ENCODE peak calls at places on chromosome 6, in eight cellular contexts. S is GM04504; Z is brain microvascular endothelial cell; N is iPS-NIHi11; X is left cardiac atrium; P is activated CD4-positive, alpha-beta T cell treated with anti-CD3 and anti-CD28 coated beads for 36 hours; J is activated naive CD4-positive, alpha-beta T cell; K is NCI-H446. R is an unnamed sample.

GRCh38 chr6:62614442-62614841 is 328.4 kb upstream of the KHDRBS2 start:
- DNase-seq in S (no peak), Z (no peak), N (no peak), X (no peak), P (no peak), J (no peak), K (no peak), R (no peak)

GRCh38 chr6:17705428-17705777 is 1.3 kb downstream of the NUP153 start:
- DNase-seq in S (peak; percentile 57), Z (peak; percentile 70), N (peak; percentile 56), X (peak; percentile 30), P (no peak), J (no peak), K (peak; percentile 25), R (peak; percentile 87)

GRCh38 chr6:144782634-144783033 is 497.5 kb downstream of the UTRN start:
- DNase-seq in S (no peak), Z (no peak), N (no peak), X (no peak), P (peak; percentile 28), J (no peak), K (no peak), R (no peak)

GRCh38 chr6:145763742-145764141 is 28.4 kb upstream of the EPM2A start:
- DNase-seq in S (no peak), Z (no peak), N (no peak), X (no peak), P (no peak), J (no peak), K (no peak), R (no peak)

GRCh38 chr6:14470697-14471096 is 353.1 kb downstream of the CD83 start:
- DNase-seq in S (no peak), Z (no peak), N (no peak), X (no peak), P (no peak), J (no peak), K (no peak), R (no peak)

GRCh38 chr6:118724211-118724610 is 72.8 kb upstream of the CEP85L start:
- DNase-seq in S (no peak), Z (no peak), N (no peak), X (no peak), P (no peak), J (no peak), K (no peak), R (no peak)

GRCh38 chr6:91804981-91805380 is 1218.1 kb upstream of the MAP3K7 start:
- DNase-seq in S (no peak), Z (no peak), N (no peak), X (no peak), P (no peak), J (no peak), K (no peak), R (no peak)

GRCh38 chr6:107704377-107705013 is 119.6 kb downstream of the SCML4 start:
- DNase-seq in S (no peak), Z (peak; percentile 52), N (peak; percentile 65), X (no peak), P (peak; percentile 28), J (no peak), K (no peak), R (peak; percentile 42)

GRCh38 chr6:83258517-83258916 is 65.4 kb downstream of the RWDD2A start:
- DNase-seq in S (no peak), Z (peak; percentile 40), N (no peak), X (no peak), P (no peak), J (no peak), K (no peak), R (no peak)

GRCh38 chr6:168452685-168453377 is 11.8 kb downstream of the SMOC2 start:
- DNase-seq in S (no peak), Z (no peak), N (no peak), X (peak; percentile 47), P (no peak), J (no peak), K (no peak), R (no peak)

GRCh38 chr6:12278915-12279314 is 11.2 kb upstream of the EDN1 start:
- DNase-seq in S (no peak), Z (no peak), N (no peak), X (no peak), P (no peak), J (no peak), K (no peak), R (no peak)

GRCh38 chr6:130259140-130259539 is 36.4 kb upstream of the SAMD3 start:
- DNase-seq in S (no peak), Z (no peak), N (no peak), X (no peak), P (no peak), J (no peak), K (no peak), R (no peak)

GRCh38 chr6:3393796-3394195 is 63.1 kb downstream of the SLC22A23 start:
- DNase-seq in S (no peak), Z (no peak), N (no peak), X (no peak), P (no peak), J (no peak), K (no peak), R (no peak)

R was measured in AG08396.